ENCODE peak calls at places on chromosomes 13 and 19, in four cellular contexts. N is fibroblast of the aortic adventitia, W is GM12878, I is mucosa of descending colon. A is an unnamed sample.

GRCh38 chr19:43704002-43704705 is 11.7 kb upstream of the IRGC start:
- DNase-seq in N (no peak), W (no peak), I (peak; percentile 50), A (no peak)

GRCh38 chr13:43054803-43055802 is 31.7 kb downstream of the DNAJC15 start:
- DNase-seq in N (peak; percentile 90), W (no peak), I (peak; percentile 51), A (peak; percentile 67)

GRCh38 chr13:50951366-50951765 is 41.8 kb downstream of the RNASEH2B start:
- DNase-seq in N (peak; percentile 93), W (no peak), I (no peak), A (peak; percentile 73)

GRCh38 chr19:3656073-3656746 is 29.6 kb upstream of the CACTIN start:
- DNase-seq in N (no peak), W (no peak), I (no peak), A (peak; percentile 66)

GRCh38 chr13:97477824-97478223 is 43.9 kb downstream of the RAP2A start:
- DNase-seq in N (no peak), W (no peak), I (no peak), A (no peak)

GRCh38 chr19:40239415-40240226 is 13.1 kb upstream of the CCNP start:
- DNase-seq in N (no peak), W (no peak), I (no peak), A (no peak)

GRCh38 chr19:38250821-38251563 is 5.2 kb downstream of the PPP1R14A start:
- DNase-seq in N (no peak), W (no peak), I (peak; percentile 77), A (no peak)

GRCh38 chr19:372306-372890 is 27.8 kb upstream of the MIER2 start:
- DNase-seq in N (peak; percentile 75), W (no peak), I (no peak), A (peak; percentile 93)

GRCh38 chr13:67330149-67330548 is 100.0 kb upstream of the PCDH9 start:
- DNase-seq in N (no peak), W (no peak), I (no peak), A (no peak)

GRCh38 chr13:42969558-42970172 is 22.4 kb downstream of the EPSTI1 start:
- DNase-seq in N (peak; percentile 79), W (no peak), I (peak; percentile 87), A (peak; percentile 63)

GRCh38 chr19:35136977-35137702 is 1.5 kb upstream of the FXYD1 start:
- DNase-seq in N (no peak), W (no peak), I (no peak), A (no peak)

DNA sequence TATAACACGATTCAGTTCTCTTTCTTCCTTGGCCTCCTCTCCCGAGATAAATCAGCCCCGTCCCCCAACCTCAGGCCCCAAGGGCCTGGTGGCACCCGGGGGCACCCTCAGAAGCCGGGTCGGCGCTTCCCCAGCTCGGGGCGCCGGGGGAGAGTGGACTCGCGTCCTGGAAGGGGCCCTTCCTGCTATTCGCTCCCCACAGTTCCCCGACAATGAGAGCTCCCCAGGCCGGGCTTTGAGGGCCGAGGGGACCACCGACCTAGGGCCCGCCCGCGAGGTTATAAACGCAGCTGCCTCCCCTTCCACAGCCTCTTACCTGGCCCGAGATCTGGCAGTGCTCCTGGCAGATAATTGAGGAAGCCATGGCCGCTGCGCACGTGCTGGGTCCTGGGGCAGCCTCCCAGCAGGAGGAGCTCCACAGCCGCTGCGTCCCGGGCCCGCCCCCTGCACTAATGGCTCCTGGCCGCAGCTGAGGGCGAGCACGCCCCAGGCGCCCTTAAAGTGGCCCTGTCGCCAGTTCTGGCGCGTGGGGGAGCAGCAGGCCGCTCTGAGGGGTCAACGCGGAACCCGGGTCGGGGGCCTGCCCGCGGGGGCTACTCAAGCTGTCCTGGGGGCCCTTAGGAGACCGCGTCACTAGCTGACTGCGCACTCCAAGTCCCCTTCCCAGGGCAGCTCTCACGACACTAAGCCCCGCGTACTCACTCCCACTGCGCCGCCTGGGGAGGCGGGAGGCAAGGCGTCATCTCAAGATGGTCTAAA is at the start of gene SOHLH2:
- DNase-seq in N (no peak), W (no peak), I (no peak), A (no peak)
- TF ChIP-seq CTCF in N (no peak), W (no peak), I (no peak), A (no peak)

DNA sequence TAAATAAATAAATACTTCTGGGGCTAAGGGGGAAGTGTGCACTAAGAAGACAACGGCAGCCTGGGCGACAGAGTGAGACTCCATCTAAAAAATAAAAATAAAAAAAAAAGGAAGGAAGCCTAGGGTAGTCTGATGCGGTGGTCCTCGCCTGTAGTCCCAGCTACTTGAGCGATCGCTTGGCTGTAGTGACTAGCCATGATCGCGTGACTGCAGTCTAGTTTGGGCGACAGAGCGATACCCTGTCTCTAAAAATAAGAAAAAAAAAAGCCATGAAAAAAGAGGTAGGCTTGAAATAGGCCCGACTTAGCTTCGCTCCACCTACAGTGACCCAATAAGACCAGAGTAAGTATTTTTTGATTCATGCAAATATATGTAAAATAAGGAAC is 661 bp upstream of the BABAM1 start:
- DNase-seq in N (no peak), W (no peak), I (no peak), A (no peak)
- H3K4me3 ChIP-seq in N (no peak overlapping the region), W (no peak overlapping the region), I (peak overlapping the region; percentile 66), A (no peak overlapping the region)

GRCh38 chr19:12550951-12551832 is at the start of gene ZNF564:
- DNase-seq in N (peak; percentile 98), W (peak; percentile 99), I (peak; percentile 92), A (peak; percentile 97)
- TF ChIP-seq CTCF in N (no peak), W (no peak), I (no peak), A (no peak)

GRCh38 chr19:32702010-32702409 is 10.4 kb downstream of the NUDT19 start:
- DNase-seq in N (no peak), W (no peak), I (no peak), A (no peak)
- H3K4me3 ChIP-seq in N (no peak overlapping the region), W (no peak overlapping the region), I (no peak overlapping the region), A (no peak overlapping the region)

GRCh38 chr19:57583521-57584416 is at the start of gene ZIK1:
- DNase-seq in N (peak; percentile 90), W (peak; percentile 61), I (peak; percentile 77), A (peak; percentile 91)
- TF ChIP-seq CTCF in N (no peak), W (no peak), I (no peak), A (no peak)

DNA sequence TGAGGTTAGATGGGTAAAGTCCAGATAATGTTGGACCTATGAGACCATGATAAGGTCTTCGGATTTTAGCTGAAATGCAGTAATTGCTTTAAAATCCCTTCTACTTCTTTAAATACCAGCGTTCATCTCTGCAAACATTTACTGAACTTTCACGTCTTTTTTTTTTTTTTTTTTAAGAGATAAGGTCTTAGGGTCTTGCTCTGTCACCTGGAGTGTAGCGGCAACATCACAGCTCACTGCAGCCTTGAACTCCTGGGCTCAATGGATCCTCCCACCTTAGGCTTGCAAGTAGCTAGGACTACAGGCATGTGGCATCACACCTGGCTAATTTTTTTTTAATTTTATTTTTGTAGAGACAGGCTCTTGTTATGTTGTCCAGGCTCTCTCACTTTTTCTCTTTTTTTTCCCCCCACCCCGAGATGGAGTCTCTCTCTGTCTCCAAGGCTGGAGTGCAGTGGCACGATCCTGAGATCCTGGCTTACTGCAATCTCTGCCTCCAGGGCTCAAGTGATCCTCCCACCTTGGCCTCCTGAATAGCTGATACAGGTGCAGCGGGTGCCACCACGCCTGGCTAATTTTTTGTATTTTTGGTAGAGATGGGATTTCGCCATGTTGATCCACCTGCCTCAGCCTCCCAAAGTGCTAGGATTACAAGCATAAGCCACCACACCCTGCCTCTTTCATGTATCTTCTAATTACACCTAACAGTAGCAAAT is 4.2 kb upstream of the WBP4 start:
- DNase-seq in N (no peak), W (no peak), I (no peak), A (no peak)
- H3K4me3 ChIP-seq in N (no peak overlapping the region), W (no peak overlapping the region), I (no peak overlapping the region), A (no peak overlapping the region)

DNA sequence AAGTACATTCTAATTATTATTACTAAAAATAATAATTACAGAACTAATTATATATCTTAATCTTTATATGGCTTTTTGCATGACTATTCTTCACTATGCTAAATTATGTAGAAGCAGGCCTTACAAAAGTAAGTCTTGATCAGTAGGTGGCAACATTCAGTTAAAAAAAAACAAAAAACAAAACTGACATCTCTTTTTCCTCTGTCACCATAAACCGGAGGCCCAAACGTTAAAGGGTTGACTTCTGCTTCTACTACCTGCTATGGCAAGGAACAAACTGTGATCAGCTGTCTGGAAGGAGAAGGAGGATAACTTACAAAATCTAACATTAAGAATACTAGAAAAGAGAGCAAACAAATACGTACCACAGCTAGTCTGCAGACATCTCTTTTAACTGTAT is 1525.6 kb downstream of the SLITRK1 start:
- DNase-seq in N (peak; percentile 20), W (no peak), I (no peak), A (peak; percentile 0)
- TF ChIP-seq CTCF in N (no peak), W (no peak), I (no peak), A (no peak)

DNA sequence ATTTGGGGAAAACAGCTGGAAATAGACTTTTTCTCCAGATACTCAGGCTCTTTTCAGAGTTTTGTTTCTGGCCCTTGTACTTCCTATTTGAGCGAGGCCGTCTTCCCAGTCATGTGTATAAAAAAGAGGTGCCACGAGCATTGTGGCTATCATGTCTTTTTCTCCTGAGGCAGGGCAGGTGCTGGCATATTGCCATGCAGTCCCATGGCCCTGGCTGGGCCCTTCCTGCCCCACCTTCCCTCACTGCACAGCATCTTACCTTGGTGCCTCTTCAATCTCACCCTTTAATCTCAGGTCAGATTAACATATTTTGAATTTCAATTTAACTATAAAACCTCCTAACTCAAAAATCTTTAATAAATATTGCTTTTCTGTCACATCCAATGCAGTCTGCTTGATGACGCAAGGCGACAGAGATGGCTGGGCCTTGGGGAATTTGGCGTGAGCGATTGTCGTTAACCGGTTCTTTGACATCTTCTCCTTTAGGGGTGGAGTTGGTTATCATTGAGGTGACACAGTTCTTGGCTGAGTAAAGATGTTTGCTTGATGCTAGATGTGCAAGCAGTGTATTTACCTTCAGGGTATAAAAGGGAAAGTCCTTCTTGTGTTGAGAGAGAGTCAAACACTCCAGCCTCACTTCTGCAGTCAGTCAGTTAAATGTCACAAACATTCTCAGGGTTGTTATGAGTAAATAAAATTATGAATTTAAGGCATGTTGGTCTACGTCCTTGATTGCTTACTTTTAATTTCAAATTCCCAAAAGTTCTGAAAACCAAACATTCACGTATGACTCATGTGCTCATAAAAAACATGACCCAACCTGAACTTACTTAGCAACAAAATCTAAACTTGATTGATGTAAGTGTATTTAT is 289.9 kb downstream of the MYO16 start:
- DNase-seq in N (no peak), W (no peak), I (no peak), A (peak; percentile 48)
- H3K4me3 ChIP-seq in N (no peak overlapping the region), W (no peak overlapping the region), I (no peak overlapping the region), A (no peak overlapping the region)

GRCh38 chr19:36577271-36577996 is 4.3 kb upstream of the ZNF529 start:
- DNase-seq in N (no peak), W (no peak), I (no peak), A (no peak)

GRCh38 chr19:36573020-36573947 is at the start of gene ZNF529:
- DNase-seq in N (peak; percentile 85), W (peak; percentile 74), I (peak; percentile 90), A (peak; percentile 84)

GRCh38 chr19:36573948-36574726 is 1.0 kb upstream of the ZNF529 start:
- DNase-seq in N (no peak), W (no peak), I (no peak), A (peak; percentile 21)

GRCh38 chr19:36574762-36575161 is 1.7 kb upstream of the ZNF529 start:
- DNase-seq in N (no peak), W (no peak), I (no peak), A (no peak)

GRCh38 chr19:36572593-36573019 is 486 bp downstream of the ZNF529 start:
- DNase-seq in N (no peak), W (no peak), I (no peak), A (no peak)
- TF ChIP-seq CTCF in N (no peak), W (no peak), I (no peak), A (no peak)